ENCODE peak calls at places on chromosomes 12 and 14, in ten cellular contexts. H is stomach, Q is endothelial cell of umbilical vein, O is sigmoid colon, L is esophagus muscularis mucosa, S is HL-60, N is HepG2, D is GM23338, V is transverse colon, M is SK-N-SH. U is an unnamed sample.

GRCh38 chr12:10190558-10191388 is 11.9 kb downstream of the TMEM52B start:
- DNase-seq in H (peak; percentile 56), Q (peak; percentile 74), O (peak; percentile 79), L (no peak), S (peak; percentile 76), N (peak; percentile 40), D (peak; percentile 83), V (peak; percentile 67), M (peak; percentile 60), U (no peak)

GRCh38 chr12:100706029-100706428 is 88.5 kb upstream of the ANO4 start:
- DNase-seq in H (no peak), Q (no peak), O (no peak), L (no peak), S (no peak), N (no peak), D (no peak), V (no peak), M (no peak), U (no peak)

GRCh38 chr14:71594828-71595227 is 337.4 kb upstream of the RGS6 start:
- DNase-seq in H (no peak), Q (no peak), O (no peak), L (no peak), S (peak; percentile 1), N (no peak), D (no peak), V (no peak), M (no peak), U (no peak)

GRCh38 chr14:90577661-90578282 is 180.9 kb downstream of the CALM1 start:
- DNase-seq in H (no peak), Q (no peak), O (no peak), L (no peak), S (no peak), N (no peak), D (no peak), V (no peak), M (no peak), U (no peak)

GRCh38 chr12:56772625-56773024 is 9.5 kb downstream of the HSD17B6 start:
- DNase-seq in H (no peak), Q (no peak), O (no peak), L (no peak), S (no peak), N (no peak), D (no peak), V (no peak), M (no peak), U (no peak)

GRCh38 chr12:32604565-32604964 is 74.5 kb upstream of the DNM1L start:
- DNase-seq in H (no peak), Q (no peak), O (no peak), L (no peak), S (no peak), N (no peak), D (no peak), V (no peak), M (no peak), U (no peak)

GRCh38 chr14:30227871-30228270 is 300.2 kb upstream of the PRKD1 start:
- DNase-seq in H (no peak), Q (peak; percentile 75), O (no peak), L (no peak), S (no peak), N (no peak), D (no peak), V (no peak), M (no peak), U (no peak)

GRCh38 chr14:58752782-58753181 is 115.0 kb downstream of the DACT1 start:
- DNase-seq in H (peak; percentile 90), Q (peak; percentile 79), O (peak; percentile 85), L (no peak), S (peak; percentile 40), N (peak; percentile 18), D (no peak), V (peak; percentile 91), M (no peak), U (no peak)

GRCh38 chr12:65603428-65604351 is 220.6 kb upstream of the HMGA2 start:
- DNase-seq in H (peak; percentile 45), Q (peak; percentile 82), O (peak; percentile 62), L (no peak), S (no peak), N (no peak), D (peak; percentile 50), V (peak; percentile 11), M (no peak), U (no peak)

DNA sequence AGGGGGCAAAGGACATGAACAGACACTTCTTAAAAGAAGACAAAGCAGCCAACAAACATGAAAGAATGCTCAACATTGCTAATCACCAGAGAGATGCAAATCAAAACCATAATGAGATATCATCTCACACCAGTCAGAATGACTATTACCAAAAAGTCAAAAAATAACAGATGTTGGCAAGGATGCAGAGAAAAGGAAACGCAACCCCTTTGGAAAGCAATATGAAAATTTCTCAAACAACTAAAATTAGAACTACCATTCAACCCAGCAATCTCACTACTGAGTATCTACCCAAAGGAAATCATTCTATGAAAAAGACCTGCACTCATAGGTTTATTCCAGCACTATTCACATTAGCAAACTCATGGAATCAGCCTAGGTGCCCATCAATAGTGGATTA is 25.6 kb downstream of the MDM1 start:
- DNase-seq in H (no peak), Q (no peak), O (no peak), L (no peak), S (no peak), N (no peak), D (no peak), V (no peak), M (no peak), U (no peak)
- TF ChIP-seq POLR2AphosphoS5 in H (no peak), Q (no peak), O (no peak), L (no peak), S (no peak), N (no peak), D (no peak), V (no peak), M (no peak), U (no peak)

GRCh38 chr12:130192667-130193345 is 30.5 kb downstream of the FZD10 start:
- DNase-seq in H (peak; percentile 14), Q (no peak), O (peak; percentile 35), L (no peak), S (no peak), N (peak; percentile 3), D (no peak), V (no peak), M (no peak), U (no peak)
- H3K27ac ChIP-seq in H (no peak overlapping the region), Q (no peak overlapping the region), O (no peak overlapping the region), L (no peak overlapping the region), S (no peak overlapping the region), N (no peak overlapping the region), D (no peak overlapping the region), V (no peak overlapping the region), M (no peak overlapping the region), U (no peak overlapping the region)

DNA sequence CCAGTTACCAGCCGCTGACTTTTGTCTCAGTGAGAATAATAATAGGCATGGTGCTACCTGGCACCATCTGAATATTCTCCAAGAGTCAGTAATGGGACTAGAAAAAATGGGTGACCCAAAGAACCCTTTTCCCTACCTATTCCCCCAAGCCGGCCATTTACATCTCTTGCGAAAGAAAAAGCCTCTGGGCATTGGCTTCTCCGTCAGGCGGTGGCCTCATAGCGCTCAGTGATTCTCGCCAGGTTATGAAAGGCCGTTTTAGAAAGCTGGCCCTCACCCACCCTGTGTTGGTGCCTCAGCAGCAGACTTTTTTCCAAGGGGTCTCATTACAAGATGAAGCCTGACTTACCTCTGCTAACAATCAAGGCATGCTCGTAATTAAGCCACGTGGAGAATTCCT is 552 bp upstream of the SLC6A15 start:
- DNase-seq in H (no peak), Q (no peak), O (no peak), L (no peak), S (no peak), N (no peak), D (peak; percentile 61), V (no peak), M (peak; percentile 21), U (no peak)
- TF ChIP-seq POLR2AphosphoS5 in H (no peak), Q (no peak), O (no peak), L (no peak), S (no peak), N (no peak), D (no peak), V (no peak), M (no peak), U (no peak)

DNA sequence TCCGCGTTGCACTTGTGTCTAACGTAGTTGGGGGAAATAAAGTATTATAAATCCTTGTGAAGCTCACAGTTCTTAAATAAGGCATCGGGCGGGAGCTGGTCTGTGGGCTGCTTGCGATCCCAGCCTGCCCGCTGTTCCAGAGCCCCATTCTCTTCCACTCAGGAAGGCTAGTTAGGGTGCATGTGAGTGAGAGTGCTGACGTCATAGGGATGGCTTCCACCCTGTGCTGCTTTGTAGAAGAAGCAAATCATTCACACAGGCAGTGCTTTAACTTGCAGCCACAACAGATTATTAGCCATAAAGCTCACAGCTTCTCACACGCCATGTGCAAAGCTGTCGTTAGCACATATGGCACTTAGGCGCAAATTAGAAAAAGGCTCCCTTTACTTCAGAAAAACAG is 87.8 kb downstream of the EML1 start:
- DNase-seq in H (no peak), Q (no peak), O (peak; percentile 74), L (no peak), S (no peak), N (no peak), D (no peak), V (no peak), M (no peak), U (no peak)
- H3K27ac ChIP-seq in H (no peak overlapping the region), Q (no peak overlapping the region), O (no peak overlapping the region), L (peak overlapping the region; percentile 58), S (no peak overlapping the region), N (no peak overlapping the region), D (no peak overlapping the region), V (peak overlapping the region; percentile 67), M (no peak overlapping the region), U (peak overlapping the region; percentile 97)

GRCh38 chr14:94971750-94972149 is 185.6 kb downstream of the DICER1 start:
- DNase-seq in H (peak; percentile 44), Q (no peak), O (peak; percentile 91), L (peak; percentile 92), S (no peak), N (no peak), D (no peak), V (peak; percentile 38), M (no peak), U (no peak)
- TF ChIP-seq POLR2AphosphoS5 in H (peak; percentile 68), Q (no peak), O (peak; percentile 80), L (peak; percentile 63), S (no peak), N (no peak), D (no peak), V (peak; percentile 54), M (no peak), U (no peak)

DNA sequence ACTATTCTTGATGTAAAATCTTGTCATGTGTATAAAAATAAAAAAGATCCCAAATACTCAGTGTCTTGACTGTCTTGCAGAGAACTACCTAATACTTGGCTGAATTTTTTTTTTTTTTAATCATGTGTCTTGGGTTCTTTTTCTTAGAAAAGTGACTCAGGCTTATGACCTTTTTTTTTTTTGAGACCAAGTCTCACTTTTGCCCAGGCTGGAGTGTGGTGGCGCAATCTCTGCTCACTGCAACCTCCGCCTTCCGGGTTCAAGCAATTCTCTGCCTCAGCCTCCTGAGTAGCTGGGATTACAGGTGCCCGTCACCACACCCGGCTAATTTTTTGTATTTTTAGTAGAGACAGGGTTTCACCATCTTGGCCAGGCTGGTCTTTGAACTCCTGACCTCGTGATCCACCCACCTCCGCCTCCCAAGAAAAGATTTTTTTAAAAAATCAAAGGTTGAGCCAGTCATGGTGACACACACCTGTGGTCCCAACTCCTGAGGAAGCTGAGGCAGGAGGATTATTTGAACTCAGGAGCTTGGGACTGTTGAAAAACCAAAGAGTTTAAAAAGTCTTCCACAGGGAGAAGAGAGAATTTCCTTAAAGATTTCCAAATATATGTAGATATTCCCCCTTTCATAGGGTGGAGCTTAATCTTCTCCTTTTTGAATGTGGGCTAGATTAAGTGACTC is 17.7 kb upstream of the TDG start:
- DNase-seq in H (no peak), Q (no peak), O (no peak), L (no peak), S (no peak), N (no peak), D (no peak), V (no peak), M (no peak), U (no peak)
- H3K27ac ChIP-seq in H (no peak overlapping the region), Q (no peak overlapping the region), O (no peak overlapping the region), L (no peak overlapping the region), S (no peak overlapping the region), N (no peak overlapping the region), D (no peak overlapping the region), V (no peak overlapping the region), M (no peak overlapping the region), U (peak overlapping the region; percentile 39)

U was measured in SK-N-MC.